ENCODE peak calls at places on chromosomes 7 and 10, in four cellular contexts. One of them, this sample, is unnamed.

GRCh38 chr10:31188792-31189406 is 130.1 kb upstream of the ZEB1 start:
- DNase-seq in pancreas: no peak
- DNase-seq in esophagus squamous epithelium: no peak
- DNase-seq in GM13976: no peak
- DNase-seq in this sample: no peak

GRCh38 chr7:103704701-103705100 is 258.7 kb upstream of the SLC26A5 start:
- DNase-seq in pancreas: no peak
- DNase-seq in esophagus squamous epithelium: no peak
- DNase-seq in GM13976: no peak
- DNase-seq in this sample: no peak

GRCh38 chr10:101273330-101273729 is 44.1 kb upstream of the LBX1 start:
- DNase-seq in pancreas: no peak
- DNase-seq in esophagus squamous epithelium: no peak
- DNase-seq in GM13976: no peak
- DNase-seq in this sample: no peak

GRCh38 chr7:35691827-35692307 is 3.1 kb downstream of the HERPUD2 start:
- DNase-seq in pancreas: no peak
- DNase-seq in esophagus squamous epithelium: no peak
- DNase-seq in GM13976: peak; percentile 45
- DNase-seq in this sample: peak; percentile 60

GRCh38 chr7:2004841-2005351 is 227.8 kb downstream of the MAD1L1 start:
- DNase-seq in pancreas: no peak
- DNase-seq in esophagus squamous epithelium: no peak
- DNase-seq in GM13976: no peak
- DNase-seq in this sample: no peak

GRCh38 chr7:77348371-77348813 is 67.8 kb downstream of the GSAP start:
- DNase-seq in pancreas: peak; percentile 29
- DNase-seq in esophagus squamous epithelium: no peak
- DNase-seq in GM13976: no peak
- DNase-seq in this sample: no peak

GRCh38 chr10:50582766-50583762 is 40.7 kb downstream of the SGMS1 start:
- DNase-seq in pancreas: no peak
- DNase-seq in esophagus squamous epithelium: no peak
- DNase-seq in GM13976: no peak
- DNase-seq in this sample: no peak

GRCh38 chr7:2614646-2615330 is 17.0 kb upstream of the TTYH3 start:
- DNase-seq in pancreas: no peak
- DNase-seq in esophagus squamous epithelium: no peak
- DNase-seq in GM13976: no peak
- DNase-seq in this sample: no peak

GRCh38 chr10:58299580-58299979 is 30.6 kb downstream of the CISD1 start:
- DNase-seq in pancreas: peak; percentile 49
- DNase-seq in esophagus squamous epithelium: no peak
- DNase-seq in GM13976: peak; percentile 56
- DNase-seq in this sample: peak; percentile 74

GRCh38 chr10:52115823-52116222 is 198.3 kb upstream of the DKK1 start:
- DNase-seq in pancreas: no peak
- DNase-seq in esophagus squamous epithelium: no peak
- DNase-seq in GM13976: no peak
- DNase-seq in this sample: no peak

GRCh38 chr10:27568196-27569175 is 64.4 kb downstream of the RAB18 start:
- DNase-seq in pancreas: no peak
- DNase-seq in esophagus squamous epithelium: no peak
- DNase-seq in GM13976: no peak
- DNase-seq in this sample: no peak

GRCh38 chr10:105197960-105198359 is 556.9 kb downstream of the SORCS3 start:
- DNase-seq in pancreas: no peak
- DNase-seq in esophagus squamous epithelium: no peak
- DNase-seq in GM13976: no peak
- DNase-seq in this sample: no peak

GRCh38 chr10:72170263-72170662 is 45.5 kb upstream of the ANAPC16 start:
- DNase-seq in pancreas: no peak
- DNase-seq in esophagus squamous epithelium: no peak
- DNase-seq in GM13976: no peak
- DNase-seq in this sample: no peak

GRCh38 chr10:72162978-72163377 is 52.8 kb upstream of the ANAPC16 start:
- DNase-seq in pancreas: no peak
- DNase-seq in esophagus squamous epithelium: no peak
- DNase-seq in GM13976: peak; percentile 28
- DNase-seq in this sample: peak; percentile 50

GRCh38 chr10:72164617-72165016 is 51.2 kb upstream of the ANAPC16 start:
- DNase-seq in pancreas: no peak
- DNase-seq in esophagus squamous epithelium: no peak
- DNase-seq in GM13976: no peak
- DNase-seq in this sample: no peak
- TF ChIP-seq CTCF in pancreas: no peak
- TF ChIP-seq CTCF in esophagus squamous epithelium: no peak
- TF ChIP-seq CTCF in GM13976: no peak
- TF ChIP-seq CTCF in this sample: peak; percentile 78

GRCh38 chr7:116422651-116423050 is 76.9 kb upstream of the CAV2 start:
- DNase-seq in pancreas: no peak
- DNase-seq in esophagus squamous epithelium: no peak
- DNase-seq in GM13976: no peak
- DNase-seq in this sample: no peak
- TF ChIP-seq CTCF in pancreas: no peak
- TF ChIP-seq CTCF in esophagus squamous epithelium: no peak
- TF ChIP-seq CTCF in GM13976: no peak
- TF ChIP-seq CTCF in this sample: no peak

GRCh38 chr10:125003146-125003900 is 61.4 kb downstream of the ZRANB1 start:
- DNase-seq in pancreas: peak; percentile 10
- DNase-seq in esophagus squamous epithelium: no peak
- DNase-seq in GM13976: peak; percentile 45
- DNase-seq in this sample: no peak
- TF ChIP-seq CTCF in pancreas: no peak
- TF ChIP-seq CTCF in esophagus squamous epithelium: no peak
- TF ChIP-seq CTCF in GM13976: no peak
- TF ChIP-seq CTCF in this sample: no peak

GRCh38 chr10:98107644-98108430 is 26.6 kb upstream of the R3HCC1L start:
- DNase-seq in pancreas: no peak
- DNase-seq in esophagus squamous epithelium: no peak
- DNase-seq in GM13976: no peak
- DNase-seq in this sample: no peak
- TF ChIP-seq CTCF in pancreas: no peak
- TF ChIP-seq CTCF in esophagus squamous epithelium: no peak
- TF ChIP-seq CTCF in GM13976: no peak
- TF ChIP-seq CTCF in this sample: no peak

DNA sequence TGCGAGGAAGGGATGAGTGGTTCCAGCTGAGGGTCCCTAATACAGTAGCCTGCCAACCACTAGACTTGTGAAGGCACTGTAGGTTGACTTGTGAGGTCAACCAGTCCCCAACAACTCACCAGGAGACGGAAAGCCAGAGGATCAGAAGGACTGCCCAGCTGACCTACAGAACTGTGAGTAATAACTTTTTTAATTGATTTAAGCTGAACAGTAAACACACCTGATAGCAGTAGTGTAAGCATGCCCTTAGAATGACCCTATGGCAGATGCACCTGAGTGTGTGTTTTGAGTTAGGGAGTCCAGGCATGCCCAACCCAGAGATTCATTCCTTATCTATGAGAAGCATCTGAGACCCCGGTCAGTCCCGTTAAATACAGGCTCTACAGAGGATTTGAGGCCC is 14.1 kb downstream of the PRLHR start:
- DNase-seq in pancreas: no peak
- DNase-seq in esophagus squamous epithelium: no peak
- DNase-seq in GM13976: no peak
- DNase-seq in this sample: no peak
- TF ChIP-seq CTCF in pancreas: no peak
- TF ChIP-seq CTCF in esophagus squamous epithelium: no peak
- TF ChIP-seq CTCF in GM13976: no peak
- TF ChIP-seq CTCF in this sample: no peak

GRCh38 chr10:87818505-87819273 is 663 bp upstream of the ATAD1 start:
- DNase-seq in pancreas: peak; percentile 49
- DNase-seq in esophagus squamous epithelium: no peak
- DNase-seq in GM13976: peak; percentile 60
- DNase-seq in this sample: peak; percentile 84

GRCh38 chr10:87817873-87818504 is at the start of gene ATAD1:
- DNase-seq in pancreas: peak; percentile 88
- DNase-seq in esophagus squamous epithelium: peak; percentile 36
- DNase-seq in GM13976: peak; percentile 88
- DNase-seq in this sample: peak; percentile 91

GRCh38 chr10:87816842-87817178 is 1.2 kb downstream of the ATAD1 start:
- DNase-seq in pancreas: no peak
- DNase-seq in esophagus squamous epithelium: no peak
- DNase-seq in GM13976: no peak
- DNase-seq in this sample: no peak

GRCh38 chr10:87817291-87817872 is 644 bp downstream of the ATAD1 start:
- DNase-seq in pancreas: no peak
- DNase-seq in esophagus squamous epithelium: no peak
- DNase-seq in GM13976: no peak
- DNase-seq in this sample: no peak

DNA sequence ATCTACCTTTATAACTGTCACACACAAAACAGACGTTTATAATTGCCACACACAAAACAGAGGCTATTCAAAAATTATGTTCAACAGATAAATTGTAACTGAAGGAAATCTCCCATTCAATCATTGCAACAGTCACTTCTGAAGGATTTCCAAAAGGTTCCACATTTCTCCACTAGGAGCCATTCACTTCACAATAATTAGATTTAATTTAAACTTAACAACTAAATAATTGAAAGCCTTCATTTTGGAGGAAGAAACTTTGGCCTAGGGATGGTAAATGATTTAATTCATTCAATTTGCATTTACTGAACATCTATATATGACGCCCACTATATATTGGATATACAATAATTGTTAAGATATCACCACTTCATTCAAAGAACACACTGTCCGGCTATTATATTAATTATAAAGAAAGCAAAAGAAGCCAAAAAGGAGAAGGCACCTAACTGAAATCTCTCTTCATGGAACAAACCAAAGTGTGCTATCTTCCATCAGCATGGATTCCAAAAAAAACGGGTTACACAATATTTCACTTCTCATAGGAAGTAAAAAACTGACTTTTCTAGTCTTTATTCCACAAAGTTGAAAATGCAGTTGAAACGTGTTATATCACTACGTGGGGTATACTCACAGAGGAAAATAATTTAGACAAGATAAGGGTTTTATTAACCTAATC is 1.7 kb downstream of the ATAD1 start:
- DNase-seq in pancreas: no peak
- DNase-seq in esophagus squamous epithelium: no peak
- DNase-seq in GM13976: no peak
- DNase-seq in this sample: no peak
- TF ChIP-seq CTCF in pancreas: no peak
- TF ChIP-seq CTCF in esophagus squamous epithelium: no peak
- TF ChIP-seq CTCF in GM13976: no peak
- TF ChIP-seq CTCF in this sample: peak; percentile 50

DNA sequence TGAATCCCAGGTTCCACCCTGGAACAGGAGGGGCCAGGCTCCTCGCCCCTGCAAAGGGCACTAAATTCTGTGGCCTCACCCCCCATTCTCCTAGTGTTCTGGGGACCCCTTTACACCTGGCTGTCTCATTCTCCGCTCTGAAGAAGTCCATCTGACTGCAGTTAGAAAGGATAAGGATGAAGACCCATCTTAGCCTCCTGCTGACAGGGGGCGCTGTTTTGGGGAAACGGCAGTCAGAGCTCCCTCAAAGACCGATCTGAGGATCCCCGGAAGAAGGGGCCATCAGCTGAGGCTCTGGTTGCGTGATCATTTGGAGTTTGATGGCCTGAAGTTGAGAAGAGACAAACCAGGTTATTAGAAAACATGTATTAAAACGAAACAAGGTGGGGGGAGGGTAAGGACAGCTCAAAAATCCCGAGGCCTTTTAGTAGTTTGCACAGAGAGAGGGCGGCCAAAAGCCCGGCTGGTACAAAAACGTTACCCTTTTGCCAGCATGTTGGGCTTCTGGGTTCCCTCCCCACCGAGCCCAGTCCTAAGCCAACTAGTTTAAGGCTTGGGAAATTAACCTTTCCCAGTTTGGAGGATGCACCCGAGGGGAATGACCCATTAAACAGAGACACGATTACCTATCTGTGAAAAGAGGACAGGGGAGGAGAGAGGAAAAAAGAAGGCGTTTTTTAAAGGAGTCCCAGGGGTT is 102.8 kb downstream of the CHN2 start:
- DNase-seq in pancreas: no peak
- DNase-seq in esophagus squamous epithelium: no peak
- DNase-seq in GM13976: no peak
- DNase-seq in this sample: peak; percentile 16
- TF ChIP-seq CTCF in pancreas: no peak
- TF ChIP-seq CTCF in esophagus squamous epithelium: no peak
- TF ChIP-seq CTCF in GM13976: no peak
- TF ChIP-seq CTCF in this sample: peak; percentile 39

This sample was measured in activated CD8-positive, alpha-beta T cell treated with anti-CD3 and anti-CD28 coated beads for 36 hours.